ENCODE peak calls at places on chromosome 11, in nine cellular contexts. U, A, L, G, R, X, B, T and K are unnamed samples.

GRCh38 chr11:27040302-27041115 is at the start of gene BBOX1:
- DNase-seq in R (no peak), U (no peak), T (no peak), G (no peak), X (no peak), B (peak; percentile 97), L (peak; percentile 72), A (no peak), K (peak; percentile 41)

GRCh38 chr11:131694526-131695424 is 324.4 kb downstream of the NTM start:
- DNase-seq in X (peak; percentile 90), U (peak; percentile 36), T (peak; percentile 69), A (peak; percentile 36), B (peak; percentile 57), G (peak; percentile 86), L (no peak), R (peak; percentile 78), K (peak; percentile 71)

GRCh38 chr11:71996946-71997345 is 1.8 kb upstream of the IL18BP start:
- DNase-seq in A (no peak), U (no peak), B (no peak), L (no peak), G (no peak), X (peak; percentile 68), R (no peak), T (no peak), K (peak; percentile 89)

GRCh38 chr11:11582261-11582701 is 39.5 kb downstream of the GALNT18 start:
- DNase-seq in U (no peak), G (no peak), T (no peak), B (no peak), R (peak; percentile 16), A (no peak), X (no peak), L (no peak), K (no peak)

GRCh38 chr11:131661137-131661536 is 290.7 kb downstream of the NTM start:
- DNase-seq in L (no peak), B (no peak), A (no peak), R (peak; percentile 19), X (no peak), T (peak; percentile 32), G (peak; percentile 56), U (no peak), K (peak; percentile 19)

GRCh38 chr11:124483422-124483821 is 37.9 kb upstream of the OR8B8 start:
- DNase-seq in A (no peak), U (no peak), L (no peak), T (no peak), R (no peak), X (no peak), G (no peak), B (peak; percentile 4), K (no peak)

GRCh38 chr11:35166369-35167360 is 27.7 kb downstream of the CD44 start:
- DNase-seq in U (peak; percentile 67), X (peak; percentile 80), A (peak; percentile 56), L (peak; percentile 98), G (peak; percentile 98), B (peak; percentile 97), R (peak; percentile 93), T (peak; percentile 93), K (peak; percentile 99)

GRCh38 chr11:71294846-71295600 is 42.6 kb upstream of the SHANK2 start:
- DNase-seq in R (no peak), L (no peak), X (no peak), G (no peak), T (no peak), U (no peak), A (no peak), B (no peak), K (no peak)

GRCh38 chr11:37533087-37533486 is 935.1 kb upstream of the RAG2 start:
- DNase-seq in L (no peak), G (no peak), A (no peak), B (no peak), R (no peak), T (no peak), U (no peak), X (no peak), K (no peak)

GRCh38 chr11:79404325-79404724 is 36.5 kb downstream of the TENM4 start:
- DNase-seq in X (no peak), U (no peak), T (peak; percentile 73), A (no peak), L (no peak), B (peak; percentile 49), R (peak; percentile 75), G (peak; percentile 28), K (peak; percentile 52)

GRCh38 chr11:102613455-102613854 is 11.7 kb downstream of the MMP20 start:
- DNase-seq in L (no peak), U (no peak), R (no peak), X (no peak), B (no peak), T (no peak), A (no peak), G (no peak), K (no peak)

GRCh38 chr11:102614485-102614884 is 10.6 kb downstream of the MMP20 start:
- DNase-seq in B (no peak), X (no peak), T (no peak), G (no peak), U (no peak), R (no peak), A (no peak), L (no peak), K (no peak)

GRCh38 chr11:102617491-102618026 is 7.6 kb downstream of the MMP20 start:
- DNase-seq in R (no peak), X (no peak), L (no peak), G (no peak), U (no peak), T (no peak), A (no peak), B (peak; percentile 48), K (no peak)

GRCh38 chr11:102615894-102616432 is 9.2 kb downstream of the MMP20 start:
- DNase-seq in G (no peak), U (no peak), L (no peak), B (no peak), A (no peak), T (no peak), R (no peak), X (no peak), K (no peak)

DNA sequence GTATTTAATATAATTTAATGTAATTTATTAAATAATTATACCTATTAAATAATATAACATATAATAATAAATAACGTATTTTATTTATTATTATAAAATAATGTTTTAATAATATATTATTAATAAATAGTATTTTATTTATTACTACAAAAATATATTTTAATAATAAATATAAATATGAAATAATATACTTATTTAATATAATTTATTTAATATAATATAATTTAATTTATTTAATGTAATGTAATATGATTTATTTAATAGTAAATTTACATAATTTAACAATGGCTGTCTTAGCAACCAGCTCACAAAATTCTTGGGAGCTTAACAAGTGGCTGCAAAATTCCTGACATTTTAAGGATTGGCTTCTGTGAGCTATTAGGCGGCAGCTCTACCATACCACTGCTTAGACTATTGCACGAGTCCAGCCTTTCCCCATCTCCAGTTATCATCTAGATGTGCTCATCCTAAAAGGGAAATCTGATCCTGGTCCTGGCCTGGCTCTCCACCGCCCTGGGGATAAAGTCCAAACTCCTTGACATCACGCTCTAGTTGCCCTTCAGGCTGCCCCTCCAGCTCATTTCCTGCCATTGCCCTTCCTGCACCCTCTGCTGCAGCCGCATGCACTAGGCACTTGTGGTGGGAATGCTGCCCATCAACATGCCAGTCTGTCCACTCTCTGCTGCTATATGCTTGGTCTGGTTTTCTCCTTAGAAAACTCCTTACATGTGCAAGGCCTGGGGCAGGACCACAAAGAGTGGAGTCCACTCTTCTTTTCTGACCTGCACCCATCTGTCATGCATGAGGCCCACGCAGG is 9.8 kb downstream of the MMP20 start:
- DNase-seq in X (no peak), U (no peak), T (no peak), B (no peak), R (no peak), A (no peak), G (peak; percentile 6), L (no peak), K (peak; percentile 48)
- H3K4me3 ChIP-seq in X (no peak overlapping the region), U (no peak overlapping the region), T (no peak overlapping the region), B (no peak overlapping the region), R (no peak overlapping the region), A (no peak overlapping the region), G (no peak overlapping the region), L (no peak overlapping the region), K (no peak overlapping the region)

GRCh38 chr11:114296190-114296978 is at the start of gene NNMT:
- DNase-seq in X (peak; percentile 90), G (peak; percentile 98), A (peak; percentile 92), L (no peak), U (peak; percentile 98), B (peak; percentile 60), T (peak; percentile 97), R (peak; percentile 99), K (peak; percentile 10)
- H3K4me3 ChIP-seq in X (peak within 1 kb of the TSS; percentile 24), G (peak within 1 kb of the TSS; percentile 99), A (peak within 1 kb of the TSS; percentile 60), L (no peak within 1 kb of the TSS), U (peak within 1 kb of the TSS; percentile 69), B (no peak within 1 kb of the TSS), T (peak within 1 kb of the TSS; percentile 62), R (peak within 1 kb of the TSS; percentile 87), K (no peak within 1 kb of the TSS)

GRCh38 chr11:2135648-2136201 is 3.5 kb downstream of the IGF2 start:
- DNase-seq in L (no peak), U (no peak), T (no peak), A (no peak), R (no peak), G (no peak), B (no peak), X (no peak), K (no peak)
- H3K4me3 ChIP-seq in L (no peak overlapping the region), U (peak overlapping the region; percentile 44), T (no peak overlapping the region), A (no peak overlapping the region), R (no peak overlapping the region), G (no peak overlapping the region), B (no peak overlapping the region), X (no peak overlapping the region), K (peak overlapping the region; percentile 29)

DNA sequence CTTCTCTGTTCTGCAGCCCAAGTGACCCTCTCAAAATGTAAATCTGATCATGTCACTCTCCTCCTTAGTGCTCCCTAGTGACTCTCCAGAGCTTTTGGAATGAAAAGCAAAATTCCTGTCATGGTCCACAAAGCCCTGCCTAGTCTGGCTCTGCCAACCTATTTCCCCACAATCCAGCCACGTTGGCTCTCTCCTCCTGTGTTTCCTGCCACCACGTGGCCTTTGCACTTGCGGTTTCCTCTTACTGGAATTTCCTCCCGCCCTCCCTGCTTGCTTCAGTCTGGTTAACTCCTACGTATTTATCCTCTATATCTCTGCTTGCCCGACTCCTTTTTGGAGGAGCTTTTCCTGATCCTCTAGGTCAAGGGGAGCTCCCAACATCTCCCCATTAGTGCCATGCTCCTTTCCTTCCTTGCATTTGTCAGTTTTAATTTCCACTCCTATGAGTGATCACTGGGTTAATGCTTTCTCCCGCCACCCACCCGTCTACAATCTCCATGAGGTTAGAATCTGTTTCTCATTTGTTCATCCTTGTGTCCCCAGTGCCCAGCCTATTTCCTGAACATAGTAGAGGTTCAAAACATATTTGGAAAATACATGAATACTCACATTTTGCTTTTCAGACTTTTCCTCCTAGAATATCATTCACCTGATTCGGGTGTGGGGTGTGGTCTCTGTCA is 11.5 kb downstream of the NNMT start:
- DNase-seq in R (peak; percentile 97), G (peak; percentile 97), X (peak; percentile 80), A (peak; percentile 63), B (no peak), L (no peak), T (peak; percentile 59), U (peak; percentile 60), K (no peak)
- H3K4me3 ChIP-seq in R (peak overlapping the region; percentile 56), G (peak overlapping the region; percentile 71), X (no peak overlapping the region), A (no peak overlapping the region), B (no peak overlapping the region), L (no peak overlapping the region), T (no peak overlapping the region), U (peak overlapping the region; percentile 17), K (no peak overlapping the region)